ENCODE peak calls at places on chromosomes 3 and 15, in seven cellular contexts. B is neuronal stem cell, M is H1, T is mesendoderm, E is H9, A is mesenchymal stem cell, X is IMR-90. L is an unnamed sample.
A peak's percentile ranks its signal among the peaks of the same experiment; 100 is the strongest.

GRCh38 chr15:93300796-93301195 is 211.8 kb upstream of the RGMA start:
- DNase-seq in B (no peak), M (no peak), T (no peak), E (no peak), A (no peak), X (no peak), L (no peak)

GRCh38 chr3:141308588-141309218 is 59.6 kb upstream of the ZBTB38 start:
- DNase-seq in B (peak; percentile 45), M (peak; percentile 84), T (peak; percentile 93), E (peak; percentile 89), A (peak; percentile 58), X (peak; percentile 34), L (peak; percentile 70)

GRCh38 chr3:69081583-69082262 is 1.6 kb upstream of the UBA3 start:
- DNase-seq in B (no peak), M (no peak), T (peak; percentile 85), E (peak; percentile 36), A (peak; percentile 29), X (no peak), L (peak; percentile 79)

GRCh38 chr15:71262599-71262998 is 147.3 kb downstream of the THSD4 start:
- DNase-seq in B (no peak), M (no peak), T (no peak), E (no peak), A (no peak), X (no peak), L (no peak)

GRCh38 chr3:50550079-50550736 is 17.3 kb downstream of the C3orf18 start:
- DNase-seq in B (peak; percentile 75), M (peak; percentile 94), T (peak; percentile 77), E (peak; percentile 81), A (peak; percentile 54), X (peak; percentile 20), L (peak; percentile 58)

GRCh38 chr15:25171111-25171811 is 216.5 kb downstream of the SNRPN start:
- DNase-seq in B (no peak), M (peak; percentile 26), T (no peak), E (peak; percentile 11), A (no peak), X (no peak), L (no peak)

GRCh38 chr15:37877851-37878577 is 56.4 kb upstream of the TMCO5A start:
- DNase-seq in B (no peak), M (no peak), T (peak; percentile 18), E (no peak), A (peak; percentile 70), X (peak; percentile 92), L (peak; percentile 37)

GRCh38 chr15:92661069-92661468 is 5.5 kb upstream of the FAM174B start:
- DNase-seq in B (no peak), M (no peak), T (peak; percentile 49), E (no peak), A (no peak), X (no peak), L (no peak)

GRCh38 chr3:12139111-12139511 is 19.6 kb downstream of the TIMP4 start:
- DNase-seq in B (peak; percentile 36), M (no peak), T (peak; percentile 66), E (peak; percentile 57), A (peak; percentile 73), X (peak; percentile 73), L (peak; percentile 67)

GRCh38 chr3:111794701-111795100 is 64.4 kb upstream of the PHLDB2 start:
- DNase-seq in B (no peak), M (no peak), T (no peak), E (no peak), A (no peak), X (no peak), L (no peak)

GRCh38 chr3:33994568-33994967 is 196.1 kb downstream of the PDCD6IP start:
- DNase-seq in B (no peak), M (no peak), T (no peak), E (no peak), A (no peak), X (no peak), L (no peak)

GRCh38 chr3:13452490-13453335 is 27.4 kb upstream of the HDAC11 start:
- DNase-seq in B (no peak), M (no peak), T (peak; percentile 70), E (no peak), A (peak; percentile 70), X (peak; percentile 53), L (peak; percentile 90)

GRCh38 chr3:184748219-184749135 is 36.6 kb upstream of the MAGEF1 start:
- DNase-seq in B (no peak), M (no peak), T (peak; percentile 82), E (peak; percentile 62), A (peak; percentile 67), X (peak; percentile 68), L (peak; percentile 67)

GRCh38 chr3:127819086-127819485 is 3.2 kb downstream of the MGLL start:
- DNase-seq in B (no peak), M (no peak), T (no peak), E (no peak), A (no peak), X (no peak), L (peak; percentile 34)

DNA sequence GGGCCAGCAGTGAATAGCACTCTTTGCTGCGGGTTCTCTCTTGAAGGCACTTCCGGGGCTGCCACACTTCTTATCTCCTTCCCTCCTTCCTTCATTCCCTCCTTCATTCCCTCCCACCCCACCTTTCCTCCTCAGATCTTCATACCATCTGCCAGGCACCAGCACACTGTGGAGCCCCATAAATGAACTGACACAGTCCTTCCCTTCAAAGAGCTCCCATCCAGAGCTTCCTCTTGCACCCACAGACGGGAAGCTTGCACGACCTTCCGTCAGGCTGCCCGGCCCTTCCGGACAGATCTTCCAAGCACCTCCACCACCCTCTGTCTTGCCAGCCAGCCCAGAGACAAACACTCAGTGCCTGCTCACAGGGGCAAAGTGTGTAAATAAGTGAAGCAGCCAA is 65.4 kb upstream of the HERC1 start:
- DNase-seq in B (no peak), M (no peak), T (no peak), E (no peak), A (no peak), X (no peak), L (no peak)
- H3K23ac ChIP-seq in B (no peak overlapping the region), M (no peak overlapping the region), T (no peak overlapping the region), E (no peak overlapping the region), A (no peak overlapping the region), X (no peak overlapping the region), L (no peak overlapping the region)

GRCh38 chr3:72487078-72487765 is 361.0 kb downstream of the SHQ1 start:
- DNase-seq in B (no peak), M (no peak), T (peak; percentile 91), E (peak; percentile 49), A (peak; percentile 93), X (peak; percentile 85), L (peak; percentile 81)
- H2BK120ac ChIP-seq in B (no peak overlapping the region), M (peak overlapping the region; percentile 57), T (peak overlapping the region; percentile 17), E (no peak overlapping the region), A (peak overlapping the region; percentile 91), X (peak overlapping the region; percentile 94), L (peak overlapping the region; percentile 41)

DNA sequence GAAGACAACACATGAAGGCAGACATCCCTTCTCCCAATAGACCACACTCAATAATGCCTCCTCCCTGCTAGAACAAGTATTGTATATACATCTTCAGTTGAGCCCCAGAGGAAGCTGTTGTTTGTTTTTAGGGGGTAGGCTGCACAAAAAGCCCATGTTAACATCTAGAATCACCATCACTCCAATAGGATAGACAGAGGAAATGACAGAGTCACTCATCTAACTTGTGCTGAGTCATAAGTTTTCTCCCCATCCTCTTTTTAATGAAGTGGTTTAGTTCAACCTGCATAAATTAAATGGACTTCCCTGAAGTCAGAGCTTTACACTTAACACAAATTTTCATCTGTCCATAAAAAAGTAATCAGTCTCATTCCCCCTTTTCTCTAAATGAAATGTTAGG is 122.9 kb upstream of the SPATA12 start:
- DNase-seq in B (no peak), M (no peak), T (no peak), E (no peak), A (no peak), X (no peak), L (no peak)
- H2BK5ac ChIP-seq in B (no peak overlapping the region), M (no peak overlapping the region), T (no peak overlapping the region), E (no peak overlapping the region), A (no peak overlapping the region), X (no peak overlapping the region), L (no peak overlapping the region)

GRCh38 chr15:34876640-34877039 is 81.3 kb upstream of the ACTC1 start:
- DNase-seq in B (no peak), M (no peak), T (no peak), E (no peak), A (no peak), X (no peak), L (no peak)
- H3K23ac ChIP-seq in B (no peak overlapping the region), M (no peak overlapping the region), T (no peak overlapping the region), E (no peak overlapping the region), A (no peak overlapping the region), X (no peak overlapping the region), L (no peak overlapping the region)

L was measured in trophoblast cell.